ENCODE peak calls at places on chromosomes 2 and 18, in eight cellular contexts. Y is GM23338, M is transverse colon, J is stomach, Z is HCT116, X is SK-N-SH, R is K562, K is H1. T is an unnamed sample.
A peak's percentile ranks its signal among the peaks of the same experiment; 100 is the strongest.

GRCh38 chr2:161552015-161552414 is 72.2 kb upstream of the SLC4A10 start:
- DNase-seq in K (no peak), J (no peak), X (no peak), Z (no peak), R (no peak), Y (no peak), M (no peak), T (no peak)

GRCh38 chr18:13003466-13003896 is 12.3 kb downstream of the CEP192 start:
- DNase-seq in K (peak; percentile 69), J (peak; percentile 51), Z (peak; percentile 78), R (peak; percentile 44), X (peak; percentile 40), M (no peak), Y (peak; percentile 94), T (no peak)

GRCh38 chr2:31729442-31730092 is 148.8 kb upstream of the SRD5A2 start:
- DNase-seq in Y (peak; percentile 80), M (no peak), K (no peak), R (peak; percentile 21), Z (peak; percentile 54), X (peak; percentile 36), J (no peak), T (peak; percentile 12)

GRCh38 chr2:197477764-197478163 is 21.9 kb downstream of the HSPD1 start:
- DNase-seq in X (no peak), K (no peak), Y (no peak), Z (no peak), R (no peak), M (no peak), J (no peak), T (no peak)

GRCh38 chr2:42925742-42926437 is 133.5 kb upstream of the HAAO start:
- DNase-seq in M (no peak), Z (no peak), X (no peak), Y (peak; percentile 17), R (no peak), J (peak; percentile 85), K (no peak), T (no peak)

GRCh38 chr2:53286336-53286735 is 481.3 kb upstream of the CHAC2 start:
- DNase-seq in M (no peak), K (no peak), Y (no peak), J (no peak), R (no peak), X (no peak), Z (no peak), T (no peak)

GRCh38 chr2:197711576-197711975 is 6.4 kb downstream of the MARS2 start:
- DNase-seq in R (no peak), X (no peak), M (no peak), Y (no peak), Z (no peak), K (no peak), J (no peak), T (no peak)

GRCh38 chr2:159267926-159268325 is 18.6 kb downstream of the WDSUB1 start:
- DNase-seq in K (no peak), M (no peak), Y (no peak), J (no peak), Z (no peak), R (no peak), X (no peak), T (no peak)

GRCh38 chr2:9533663-9534062 is 22.0 kb downstream of the ADAM17 start:
- DNase-seq in J (no peak), Y (no peak), K (no peak), M (no peak), R (no peak), Z (no peak), X (no peak), T (no peak)

GRCh38 chr2:149166958-149167810 is 128.7 kb downstream of the LYPD6B start:
- DNase-seq in Z (peak; percentile 10), J (no peak), M (no peak), R (no peak), K (no peak), Y (no peak), X (no peak), T (no peak)

GRCh38 chr18:48173557-48173956 is 235.6 kb downstream of the ZBTB7C start:
- DNase-seq in R (no peak), X (no peak), Z (no peak), K (no peak), M (peak; percentile 55), Y (no peak), J (no peak), T (no peak)

GRCh38 chr18:70332694-70333093 is 43.8 kb downstream of the SOCS6 start:
- DNase-seq in R (no peak), Y (no peak), K (no peak), J (no peak), M (no peak), Z (no peak), X (no peak), T (no peak)

GRCh38 chr2:120360307-120360855 is 14.4 kb downstream of the INHBB start:
- DNase-seq in X (no peak), R (no peak), J (no peak), M (no peak), Z (no peak), K (no peak), Y (no peak), T (no peak)

GRCh38 chr18:75475228-75475627 is 47.7 kb upstream of the SMIM21 start:
- DNase-seq in M (no peak), R (no peak), X (no peak), Z (no peak), J (no peak), Y (no peak), K (no peak), T (no peak)

GRCh38 chr2:192044496-192044895 is 150.2 kb downstream of the TMEFF2 start:
- DNase-seq in J (no peak), K (no peak), M (no peak), X (no peak), Z (no peak), Y (peak; percentile 35), R (no peak), T (no peak)

GRCh38 chr2:11865378-11865777 is 118.9 kb downstream of the LPIN1 start:
- DNase-seq in X (no peak), R (no peak), Z (no peak), Y (no peak), J (no peak), M (no peak), K (no peak), T (no peak)

GRCh38 chr18:46639386-46639785 is 17.6 kb downstream of the LOXHD1 start:
- DNase-seq in X (no peak), Z (no peak), R (no peak), J (no peak), Y (no peak), M (no peak), K (no peak), T (no peak)

GRCh38 chr2:148350211-148350610 is 294.3 kb upstream of the EPC2 start:
- DNase-seq in X (peak; percentile 8), M (no peak), K (no peak), J (no peak), R (no peak), Z (no peak), Y (no peak), T (no peak)

GRCh38 chr2:9538000-9538507 is 17.6 kb downstream of the ADAM17 start:
- DNase-seq in Z (no peak), K (no peak), J (no peak), Y (no peak), X (no peak), R (no peak), M (no peak), T (no peak)

GRCh38 chr18:60804412-60804811 is 431.8 kb upstream of the MC4R start:
- DNase-seq in R (no peak), J (no peak), Y (peak; percentile 88), X (no peak), M (no peak), K (no peak), Z (no peak), T (no peak)

GRCh38 chr2:152097291-152098032 is 1.4 kb downstream of the CACNB4 start:
- DNase-seq in Z (peak; percentile 13), Y (peak; percentile 36), J (no peak), M (no peak), K (no peak), X (peak; percentile 46), R (no peak), T (no peak)

GRCh38 chr2:101386599-101387150 is 628 bp downstream of the CREG2 start:
- DNase-seq in Z (no peak), K (peak; percentile 69), J (no peak), X (peak; percentile 77), Y (peak; percentile 49), M (no peak), R (no peak), T (no peak)
- H3K4me3 ChIP-seq in Z (peak overlapping the region; percentile 57), K (peak overlapping the region; percentile 62), J (peak overlapping the region; percentile 60), X (peak overlapping the region; percentile 66), Y (peak overlapping the region; percentile 82), M (peak overlapping the region; percentile 40), R (no peak overlapping the region), T (peak overlapping the region; percentile 42)

GRCh38 chr2:27097341-27097740 is 10.8 kb downstream of the KHK start:
- DNase-seq in X (no peak), M (no peak), Z (no peak), R (no peak), Y (no peak), J (no peak), K (no peak), T (no peak)
- TF ChIP-seq POLR2AphosphoS5 in X (no peak), M (no peak), Z (no peak), R (no peak), Y (no peak), J (no peak), K (no peak), T (no peak)

GRCh38 chr2:74702001-74702715 is 48.1 kb downstream of the SEMA4F start:
- DNase-seq in J (no peak), X (no peak), R (no peak), M (no peak), Y (no peak), K (no peak), Z (no peak), T (no peak)

GRCh38 chr2:74703373-74703772 is 49.3 kb downstream of the SEMA4F start:
- DNase-seq in R (no peak), K (no peak), Z (no peak), X (no peak), M (no peak), J (no peak), Y (no peak), T (no peak)

GRCh38 chr2:74700643-74701377 is 46.8 kb downstream of the SEMA4F start:
- DNase-seq in X (no peak), R (no peak), Y (no peak), K (no peak), J (no peak), Z (no peak), M (no peak), T (no peak)

GRCh38 chr2:74706741-74707140 is 52.7 kb downstream of the SEMA4F start:
- DNase-seq in J (no peak), X (no peak), K (no peak), M (no peak), R (no peak), Z (no peak), Y (no peak), T (no peak)

DNA sequence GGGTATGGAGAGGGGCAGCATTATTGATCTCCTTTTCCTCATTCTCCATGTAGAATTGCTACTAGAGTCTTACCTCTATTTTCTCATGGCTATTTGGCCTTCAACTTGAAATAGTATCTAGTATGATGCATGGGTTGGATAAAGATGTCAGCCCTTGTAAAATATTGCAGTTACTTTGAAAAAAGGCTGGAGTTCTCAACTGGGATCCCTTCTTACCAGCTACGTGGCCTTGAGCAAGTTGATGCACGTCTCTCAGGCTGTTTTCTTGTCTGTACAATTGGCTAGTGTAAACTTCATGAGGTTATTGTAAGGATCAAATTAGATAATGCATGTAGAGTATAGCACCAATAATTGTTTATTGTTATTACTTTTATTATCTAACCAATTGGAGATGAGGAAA is 50.2 kb downstream of the SEMA4F start:
- DNase-seq in Y (no peak), K (no peak), Z (no peak), R (no peak), X (no peak), M (no peak), J (no peak), T (no peak)
- H3K4me3 ChIP-seq in Y (no peak overlapping the region), K (no peak overlapping the region), Z (no peak overlapping the region), R (no peak overlapping the region), X (no peak overlapping the region), M (no peak overlapping the region), J (no peak overlapping the region), T (no peak overlapping the region)

GRCh38 chr2:70958759-70959158 is 19.7 kb upstream of the ANKRD53 start:
- DNase-seq in M (no peak), X (no peak), Y (no peak), J (peak; percentile 16), K (no peak), R (no peak), Z (no peak), T (no peak)
- TF ChIP-seq POLR2AphosphoS5 in M (no peak), X (no peak), Y (no peak), J (no peak), K (no peak), R (no peak), Z (no peak), T (no peak)